ENCODE peak calls at places on chromosomes 6 and 20, in seven cellular contexts. G, S, L, X, A, O and H are unnamed samples.

GRCh38 chr6:123803862-123804681 is at the start of gene NKAIN2:
- DNase-seq in G (no peak), S (peak; percentile 37), L (no peak), X (peak; percentile 26), A (peak; percentile 57), O (no peak), H (no peak)

GRCh38 chr20:45918779-45919535 is 7.0 kb upstream of the PLTP start:
- DNase-seq in G (no peak), S (no peak), L (no peak), X (no peak), A (no peak), O (peak; percentile 22), H (no peak)

GRCh38 chr6:53466257-53466656 is 78.6 kb downstream of the GCLC start:
- DNase-seq in G (no peak), S (no peak), L (no peak), X (no peak), A (no peak), O (peak; percentile 55), H (no peak)

GRCh38 chr6:159002432-159003160 is 2.6 kb upstream of the RSPH3 start:
- DNase-seq in G (no peak), S (no peak), L (no peak), X (peak; percentile 34), A (no peak), O (peak; percentile 79), H (no peak)

GRCh38 chr6:52209672-52210626 is 23.8 kb downstream of the IL17A start:
- DNase-seq in G (no peak), S (no peak), L (no peak), X (no peak), A (no peak), O (no peak), H (no peak)

GRCh38 chr20:38473353-38473795 is 731 bp downstream of the RALGAPB start:
- DNase-seq in G (no peak), S (no peak), L (no peak), X (no peak), A (no peak), O (peak; percentile 40), H (no peak)

GRCh38 chr6:159728552-159728951 is 1.2 kb downstream of the WTAP start:
- DNase-seq in G (no peak), S (no peak), L (no peak), X (no peak), A (no peak), O (no peak), H (no peak)

GRCh38 chr6:33118525-33119123 is 42.8 kb downstream of the HLA-DPB1 start:
- DNase-seq in G (no peak), S (no peak), L (no peak), X (peak; percentile 28), A (peak; percentile 52), O (peak; percentile 77), H (no peak)

GRCh38 chr20:58438970-58439808 is 50.2 kb downstream of the VAPB start:
- DNase-seq in G (no peak), S (no peak), L (no peak), X (no peak), A (no peak), O (no peak), H (no peak)

GRCh38 chr20:40008177-40008576 is 680.9 kb downstream of the MAFB start:
- DNase-seq in G (no peak), S (no peak), L (no peak), X (no peak), A (no peak), O (no peak), H (no peak)

GRCh38 chr6:79468116-79468515 is 69.1 kb downstream of the LCA5 start:
- DNase-seq in G (no peak), S (no peak), L (no peak), X (peak; percentile 37), A (no peak), O (no peak), H (no peak)

GRCh38 chr20:44009679-44009992 is 95.0 kb downstream of the TOX2 start:
- DNase-seq in G (no peak), S (no peak), L (no peak), X (no peak), A (no peak), O (no peak), H (no peak)

GRCh38 chr6:56766139-56766805 is 123.6 kb upstream of the DST start:
- DNase-seq in G (no peak), S (no peak), L (no peak), X (no peak), A (no peak), O (no peak), H (no peak)

GRCh38 chr20:9121211-9121610 is 52.3 kb downstream of the PLCB4 start:
- DNase-seq in G (no peak), S (no peak), L (no peak), X (no peak), A (no peak), O (no peak), H (no peak)

GRCh38 chr20:23658989-23659609 is 21.3 kb upstream of the CST3 start:
- DNase-seq in G (no peak), S (no peak), L (no peak), X (no peak), A (no peak), O (no peak), H (no peak)

GRCh38 chr6:133957780-133958242 is 4.8 kb downstream of the TBPL1 start:
- DNase-seq in G (no peak), S (no peak), L (no peak), X (no peak), A (no peak), O (no peak), H (no peak)

GRCh38 chr20:22288957-22289356 is 295.4 kb downstream of the FOXA2 start:
- DNase-seq in G (no peak), S (no peak), L (no peak), X (no peak), A (no peak), O (no peak), H (no peak)

GRCh38 chr6:25136879-25137278 is 142.3 kb upstream of the CARMIL1 start:
- DNase-seq in G (no peak), S (peak; percentile 31), L (no peak), X (peak; percentile 39), A (no peak), O (no peak), H (no peak)

GRCh38 chr20:37533154-37533715 is 5.6 kb upstream of the BLCAP start:
- DNase-seq in G (no peak), S (no peak), L (no peak), X (no peak), A (no peak), O (no peak), H (no peak)

GRCh38 chr6:100796049-100796823 is 84.9 kb downstream of the ASCC3 start:
- DNase-seq in G (no peak), S (no peak), L (no peak), X (no peak), A (no peak), O (peak; percentile 11), H (no peak)

GRCh38 chr20:63980317-63980805 is 571 bp upstream of the PRPF6 start:
- DNase-seq in G (no peak), S (peak; percentile 19), L (no peak), X (no peak), A (no peak), O (no peak), H (no peak)

GRCh38 chr6:98823845-98824162 is 10.6 kb upstream of the POU3F2 start:
- DNase-seq in G (no peak), S (no peak), L (no peak), X (no peak), A (no peak), O (no peak), H (no peak)

GRCh38 chr20:64103871-64104666 is 3.3 kb downstream of the NPBWR2 start:
- DNase-seq in G (no peak), S (peak; percentile 6), L (no peak), X (no peak), A (no peak), O (no peak), H (no peak)

GRCh38 chr6:120576061-120576460 is 758.2 kb downstream of the TBC1D32 start:
- DNase-seq in G (no peak), S (no peak), L (no peak), X (no peak), A (no peak), O (no peak), H (no peak)

GRCh38 chr6:51531623-51532022 is 555.8 kb downstream of the PKHD1 start:
- DNase-seq in G (no peak), S (no peak), L (no peak), X (no peak), A (no peak), O (no peak), H (no peak)

GRCh38 chr20:4217349-4217761 is 202.0 kb upstream of the RNF24 start:
- DNase-seq in G (no peak), S (no peak), L (no peak), X (peak; percentile 61), A (no peak), O (peak; percentile 56), H (no peak)

GRCh38 chr6:46776070-46776752 is 17.0 kb upstream of the MEP1A start:
- DNase-seq in G (no peak), S (no peak), L (no peak), X (no peak), A (no peak), O (no peak), H (no peak)

GRCh38 chr6:44655368-44656342 is 268.1 kb downstream of the CDC5L start:
- DNase-seq in G (peak; percentile 66), S (peak; percentile 77), L (peak; percentile 66), X (peak; percentile 79), A (peak; percentile 79), O (peak; percentile 58), H (peak; percentile 60)

GRCh38 chr6:54801244-54801643 is 45.3 kb upstream of the FAM83B start:
- DNase-seq in G (no peak), S (no peak), L (no peak), X (no peak), A (no peak), O (no peak), H (no peak)

GRCh38 chr6:23659125-23659524 is 466.9 kb upstream of the NRSN1 start:
- DNase-seq in G (no peak), S (no peak), L (no peak), X (no peak), A (peak; percentile 43), O (peak; percentile 64), H (no peak)

GRCh38 chr6:148682990-148683389 is 63.8 kb upstream of the UST start:
- DNase-seq in G (no peak), S (no peak), L (no peak), X (no peak), A (no peak), O (no peak), H (no peak)

GRCh38 chr6:168050225-168050796 is 28.7 kb downstream of the FRMD1 start:
- DNase-seq in G (no peak), S (no peak), L (no peak), X (no peak), A (no peak), O (no peak), H (no peak)

GRCh38 chr6:41689171-41690008 is 46.0 kb downstream of the TFEB start:
- DNase-seq in G (no peak), S (no peak), L (no peak), X (peak; percentile 75), A (no peak), O (peak; percentile 34), H (no peak)

GRCh38 chr6:43570876-43571441 is 4.9 kb downstream of the XPO5 start:
- DNase-seq in G (no peak), S (no peak), L (no peak), X (no peak), A (no peak), O (no peak), H (no peak)

GRCh38 chr6:2542858-2543218 is 207.9 kb downstream of the MYLK4 start:
- DNase-seq in G (no peak), S (no peak), L (no peak), X (no peak), A (no peak), O (peak; percentile 54), H (no peak)

GRCh38 chr20:22241609-22242008 is 342.8 kb downstream of the FOXA2 start:
- DNase-seq in G (no peak), S (no peak), L (no peak), X (no peak), A (no peak), O (no peak), H (no peak)

GRCh38 chr20:46701057-46701456 is 8.4 kb upstream of the SLC2A10 start:
- DNase-seq in G (no peak), S (no peak), L (no peak), X (no peak), A (no peak), O (no peak), H (no peak)